ENCODE peak calls at places on chromosomes 11 and 22, in five cellular contexts. F, Q, S, E and C are unnamed samples.

GRCh38 chr11:81005595-81005994 is 1564.8 kb upstream of the TENM4 start:
- DNase-seq in F (peak), Q (no peak), S (peak), E (no peak), C (no peak)

GRCh38 chr11:64823568-64824119 is 13.3 kb upstream of the MEN1 start:
- DNase-seq in F (no peak), Q (no peak), S (no peak), E (no peak), C (no peak)

GRCh38 chr11:131760191-131760951 is 390.0 kb downstream of the NTM start:
- DNase-seq in F (peak), Q (no peak), S (no peak), E (peak), C (peak)

GRCh38 chr11:64165482-64165841 is 451 bp downstream of the MACROD1 start:
- DNase-seq in F (no peak), Q (no peak), S (no peak), E (no peak), C (no peak)

GRCh38 chr11:44351898-44352498 is 42.1 kb upstream of the ALX4 start:
- DNase-seq in F (no peak), Q (no peak), S (no peak), E (no peak), C (no peak)

GRCh38 chr22:17443413-17444203 is 74.3 kb downstream of the CECR2 start:
- DNase-seq in F (no peak), Q (no peak), S (no peak), E (no peak), C (no peak)

GRCh38 chr22:24843048-24843447 is 37.0 kb downstream of the SGSM1 start:
- DNase-seq in F (no peak), Q (no peak), S (no peak), E (no peak), C (no peak)

GRCh38 chr11:123454060-123454651 is 24.1 kb downstream of the GRAMD1B start:
- DNase-seq in F (peak), Q (no peak), S (peak), E (no peak), C (no peak)

GRCh38 chr11:119643212-119643877 is 85.7 kb downstream of the NECTIN1 start:
- DNase-seq in F (no peak), Q (no peak), S (no peak), E (no peak), C (no peak)

GRCh38 chr11:78156081-78156844 is 16.8 kb upstream of the ALG8 start:
- DNase-seq in F (no peak), Q (peak), S (peak), E (no peak), C (no peak)

GRCh38 chr11:95364324-95365295 is 133.6 kb upstream of the SESN3 start:
- DNase-seq in F (no peak), Q (no peak), S (peak), E (no peak), C (no peak)

DNA sequence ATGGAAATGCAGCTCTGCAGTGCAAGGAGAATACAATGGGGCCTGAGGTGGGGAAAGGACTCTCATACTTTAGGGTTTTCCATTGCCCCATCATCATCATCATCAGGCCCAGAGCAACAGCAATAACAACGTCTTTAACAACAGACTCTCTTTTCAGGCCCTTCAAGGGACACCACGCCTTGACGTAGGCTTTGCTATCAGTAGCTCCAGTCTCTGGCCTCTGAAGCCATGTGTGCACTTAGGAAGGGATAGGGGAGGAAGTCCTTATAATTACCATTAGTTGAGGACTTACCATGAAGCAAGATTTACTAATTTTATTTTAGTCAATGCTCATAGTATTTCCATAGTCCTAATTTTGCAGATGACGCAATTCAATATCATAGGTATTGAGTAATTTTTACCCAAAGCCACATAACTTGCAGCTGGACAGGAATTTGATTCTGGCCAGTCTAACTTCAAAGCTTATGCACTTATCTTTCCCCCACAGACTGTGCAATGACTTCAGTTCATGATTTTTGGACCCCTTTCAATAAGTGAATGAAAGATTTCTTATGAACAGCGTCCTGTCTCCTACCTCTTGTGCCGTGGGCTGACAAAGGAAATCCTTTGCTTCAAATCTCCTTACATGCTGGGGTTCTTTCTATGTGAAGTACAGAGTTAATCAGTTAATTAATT is 217.5 kb upstream of the KIRREL3 start:
- DNase-seq in F (no peak), Q (no peak), S (no peak), E (no peak), C (no peak)
- H4K91ac ChIP-seq in F (no peak), Q (no peak), S (no peak), E (no peak), C (no peak)

GRCh38 chr11:110327508-110327907 is 31.1 kb upstream of the RDX start:
- DNase-seq in F (no peak), Q (no peak), S (no peak), E (no peak), C (no peak)

GRCh38 chr11:110329441-110329840 is 33.0 kb upstream of the RDX start:
- DNase-seq in F (no peak), Q (no peak), S (no peak), E (no peak), C (no peak)

GRCh38 chr11:110335358-110335757 is 38.9 kb upstream of the RDX start:
- DNase-seq in F (no peak), Q (no peak), S (no peak), E (no peak), C (no peak)

GRCh38 chr11:110336054-110336453 is 39.6 kb upstream of the RDX start:
- DNase-seq in F (no peak), Q (no peak), S (no peak), E (no peak), C (no peak)

DNA sequence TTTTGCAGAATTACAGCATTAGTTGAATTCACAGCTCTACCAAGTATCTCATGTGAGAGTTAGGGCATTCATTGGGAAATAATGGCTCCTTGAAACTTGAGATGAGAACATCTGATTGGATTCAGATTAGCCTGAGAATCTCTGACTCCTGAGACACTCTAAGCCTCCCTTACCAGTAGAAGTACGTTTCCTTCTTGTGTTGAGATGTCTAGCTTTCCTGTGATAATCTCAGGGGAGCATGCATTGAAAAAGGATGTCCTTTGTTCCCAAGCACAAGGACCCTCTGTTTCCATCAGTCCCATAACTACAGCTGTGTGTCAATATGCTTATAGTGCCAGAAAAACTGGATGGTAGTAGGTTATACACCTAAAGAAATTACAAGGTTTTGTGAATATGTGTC is 35.2 kb upstream of the RDX start:
- DNase-seq in F (no peak), Q (no peak), S (no peak), E (no peak), C (no peak)
- H2BK15ac ChIP-seq in F (no peak), Q (no peak), S (no peak), E (no peak), C (no peak)

GRCh38 chr11:2929511-2929879 is 275 bp upstream of the PHLDA2 start:
- DNase-seq in F (peak), Q (no peak), S (peak), E (no peak), C (no peak)
- H4K91ac ChIP-seq in F (peak), Q (no peak), S (peak), E (peak), C (no peak)

DNA sequence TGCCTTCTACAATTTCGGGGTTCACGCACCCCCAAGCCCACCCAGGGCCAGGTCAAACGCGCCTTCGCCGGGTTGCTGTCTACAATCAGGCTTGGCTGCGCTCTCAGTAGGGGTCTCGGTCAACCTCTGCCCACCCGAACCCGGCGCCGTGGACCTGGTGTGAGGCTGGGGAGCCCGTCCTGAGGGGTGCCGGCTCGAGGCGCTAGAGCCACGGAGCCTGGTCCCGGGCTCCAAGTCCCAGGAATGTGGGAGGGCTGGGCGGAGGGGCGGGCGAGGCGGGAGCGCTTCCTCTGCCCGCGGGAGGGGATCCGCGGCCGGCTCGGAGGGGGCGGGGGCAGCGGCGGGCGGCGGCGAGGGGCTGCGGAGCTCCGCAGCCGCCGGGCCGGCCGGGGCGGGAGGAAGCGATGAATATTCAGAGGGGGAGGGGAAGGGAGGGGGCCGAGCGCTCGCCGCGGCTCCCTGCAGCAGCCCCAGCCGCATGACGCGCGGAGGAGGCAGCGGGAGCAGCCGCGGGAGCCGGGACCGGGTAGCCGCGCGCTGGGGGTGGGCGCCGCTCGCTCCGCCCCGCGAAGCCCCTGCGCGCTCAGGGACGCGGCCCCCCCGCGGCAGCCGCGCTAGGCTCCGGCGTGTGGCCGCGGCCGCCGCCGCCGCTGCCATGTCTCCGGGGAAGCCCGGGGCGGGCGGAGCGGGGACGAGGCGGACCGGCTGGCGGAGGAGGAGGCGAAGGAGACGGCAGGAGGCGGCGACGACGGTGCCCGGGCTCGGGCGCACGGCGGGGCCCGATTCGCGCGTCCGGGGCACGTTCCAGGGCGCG is at the start of gene PTPRJ:
- DNase-seq in F (peak), Q (peak), S (peak), E (peak), C (peak)
- H2BK15ac ChIP-seq in F (peak), Q (peak), S (peak), E (peak), C (no peak)

GRCh38 chr11:7671347-7671746 is 2.0 kb downstream of the CYB5R2 start:
- DNase-seq in F (no peak), Q (no peak), S (no peak), E (no peak), C (no peak)

GRCh38 chr11:7672276-7672959 is 882 bp downstream of the CYB5R2 start:
- DNase-seq in F (no peak), Q (no peak), S (no peak), E (no peak), C (no peak)

GRCh38 chr11:7671807-7672206 is 1.5 kb downstream of the CYB5R2 start:
- DNase-seq in F (no peak), Q (no peak), S (no peak), E (no peak), C (no peak)

GRCh38 chr11:7668911-7669310 is 4.4 kb downstream of the CYB5R2 start:
- DNase-seq in F (no peak), Q (no peak), S (no peak), E (no peak), C (no peak)

DNA sequence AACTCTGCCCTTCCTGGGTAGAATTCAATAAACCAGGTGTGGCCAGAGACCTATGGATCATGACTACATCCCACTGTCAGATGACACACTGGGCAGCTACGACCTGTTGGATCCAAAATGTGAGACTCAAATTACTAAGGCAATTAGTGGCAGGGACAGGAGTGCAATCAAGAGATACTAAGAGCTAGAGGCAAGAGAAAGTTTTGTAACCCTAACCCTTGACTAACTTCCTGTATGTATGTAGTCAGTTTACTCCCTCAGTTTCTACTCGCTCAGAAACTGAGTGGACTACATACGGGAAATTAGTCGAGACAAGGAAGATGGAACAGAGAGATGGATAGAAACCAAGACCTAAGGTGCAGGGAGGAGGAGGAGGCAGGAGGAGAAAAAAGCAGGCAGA is 2.7 kb downstream of the CYB5R2 start:
- DNase-seq in F (no peak), Q (no peak), S (no peak), E (no peak), C (no peak)
- H4K91ac ChIP-seq in F (no peak), Q (no peak), S (no peak), E (no peak), C (no peak)

GRCh38 chr22:28064941-28065340 is 145.9 kb upstream of the PITPNB start:
- DNase-seq in F (peak), Q (no peak), S (no peak), E (no peak), C (no peak)
- H2BK15ac ChIP-seq in F (no peak), Q (no peak), S (no peak), E (no peak), C (no peak)

GRCh38 chr22:49969751-49970527 is 9.4 kb downstream of the PIM3 start:
- DNase-seq in F (no peak), Q (no peak), S (no peak), E (peak), C (peak)

GRCh38 chr22:49973018-49973965 is 12.7 kb downstream of the PIM3 start:
- DNase-seq in F (no peak), Q (no peak), S (peak), E (no peak), C (peak)

GRCh38 chr22:49970528-49971231 is 10.1 kb downstream of the PIM3 start:
- DNase-seq in F (peak), Q (peak), S (peak), E (peak), C (peak)

GRCh38 chr22:49972163-49973017 is 11.8 kb downstream of the PIM3 start:
- DNase-seq in F (no peak), Q (no peak), S (no peak), E (peak), C (peak)

GRCh38 chr22:49971232-49972162 is 10.9 kb downstream of the PIM3 start:
- DNase-seq in F (no peak), Q (no peak), S (no peak), E (peak), C (peak)
- H4K91ac ChIP-seq in F (peak), Q (no peak), S (peak), E (no peak), C (no peak)

DNA sequence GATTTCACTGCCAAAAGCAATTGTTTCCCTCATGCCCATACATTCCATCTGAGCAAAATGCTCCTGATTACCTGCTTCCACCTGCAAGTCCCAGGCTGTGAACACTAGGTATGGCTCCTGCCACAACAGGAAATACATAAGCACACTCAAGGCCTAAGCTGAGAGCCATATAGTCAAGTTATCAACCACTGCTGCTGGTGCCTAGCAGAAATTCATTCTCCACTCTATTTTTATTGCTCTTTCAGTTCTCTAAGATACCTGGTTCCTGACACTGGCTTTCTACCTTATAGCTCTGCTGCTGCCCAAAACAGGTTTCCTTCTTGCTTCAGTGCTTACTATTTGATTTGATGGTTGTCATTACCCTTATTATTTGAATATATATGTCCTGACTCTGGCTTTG is 31.6 kb downstream of the SLC36A4 start:
- DNase-seq in F (no peak), Q (no peak), S (no peak), E (no peak), C (no peak)
- H2BK15ac ChIP-seq in F (no peak), Q (no peak), S (no peak), E (no peak), C (no peak)

DNA sequence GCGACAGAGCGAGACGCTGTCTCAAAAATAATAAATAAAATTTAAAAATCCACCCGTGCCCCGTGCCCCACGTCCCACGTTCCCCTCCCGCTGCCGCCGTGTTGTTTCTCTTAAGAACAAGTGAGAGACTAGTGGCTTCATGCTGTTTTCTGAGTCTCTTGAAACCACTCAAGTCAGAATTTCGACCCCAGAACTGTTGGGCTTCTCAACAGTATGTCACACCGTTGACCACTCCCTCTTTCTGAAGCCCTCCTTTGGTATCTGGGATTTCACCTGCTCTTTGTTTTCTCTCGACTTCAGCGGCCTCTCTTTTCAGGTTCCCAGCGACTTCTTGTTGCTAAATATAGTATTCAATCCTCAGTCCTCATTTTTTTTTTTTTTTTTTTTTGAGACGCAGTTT is 974 bp downstream of the PPIL2 start:
- DNase-seq in F (no peak), Q (no peak), S (peak), E (no peak), C (no peak)
- H4K91ac ChIP-seq in F (no peak), Q (no peak), S (no peak), E (no peak), C (no peak)

GRCh38 chr22:46991666-46992065 is 229.2 kb downstream of the TBC1D22A start:
- DNase-seq in F (no peak), Q (no peak), S (no peak), E (no peak), C (no peak)
- H2BK15ac ChIP-seq in F (no peak), Q (no peak), S (no peak), E (no peak), C (no peak)